ENCODE peak calls at places on chromosomes 12 and 14, in seven cellular contexts. Y is neural crest cell; Q is CD8-positive, alpha-beta T cell; P is foreskin fibroblast; A is kidney epithelial cell; N is astrocyte of the spinal cord; C is tibial artery. R is an unnamed sample.

GRCh38 chr14:34498684-34499412 is 36.8 kb upstream of the SPTSSA start:
- DNase-seq in Y (no peak), Q (no peak), P (no peak), A (no peak), N (peak), C (no peak), R (peak)

GRCh38 chr14:76456200-76456599 is 80.3 kb downstream of the ESRRB start:
- DNase-seq in Y (peak), Q (no peak), P (no peak), A (no peak), N (no peak), C (no peak), R (peak)

GRCh38 chr12:109765493-109765810 is 51.8 kb downstream of the FAM222A start:
- DNase-seq in Y (no peak), Q (no peak), P (no peak), A (no peak), N (no peak), C (peak), R (no peak)

GRCh38 chr14:50943261-50943942 is 881 bp downstream of the PYGL start:
- DNase-seq in Y (peak), Q (no peak), P (no peak), A (no peak), N (no peak), C (peak), R (no peak)

GRCh38 chr14:29310757-29311156 is 544.2 kb downstream of the FOXG1 start:
- DNase-seq in Y (no peak), Q (no peak), P (peak), A (no peak), N (peak), C (no peak), R (no peak)

GRCh38 chr14:74933925-74934435 is 10.9 kb upstream of the RPS6KL1 start:
- DNase-seq in Y (no peak), Q (no peak), P (no peak), A (no peak), N (no peak), C (no peak), R (no peak)

GRCh38 chr12:94100254-94100653 is 48.1 kb upstream of the PLXNC1 start:
- DNase-seq in Y (no peak), Q (no peak), P (no peak), A (no peak), N (peak), C (no peak), R (no peak)

GRCh38 chr12:1660304-1661187 is 30.3 kb upstream of the ADIPOR2 start:
- DNase-seq in Y (no peak), Q (peak), P (peak), A (no peak), N (no peak), C (peak), R (no peak)

GRCh38 chr12:57780284-57780897 is 2.2 kb upstream of the TSFM start:
- DNase-seq in Y (no peak), Q (no peak), P (no peak), A (no peak), N (no peak), C (no peak), R (no peak)

GRCh38 chr12:63103489-63104131 is 47.4 kb downstream of the AVPR1A start:
- DNase-seq in Y (no peak), Q (no peak), P (no peak), A (no peak), N (peak), C (no peak), R (peak)

GRCh38 chr12:63093084-63093483 is 57.9 kb downstream of the AVPR1A start:
- DNase-seq in Y (no peak), Q (no peak), P (no peak), A (no peak), N (no peak), C (no peak), R (no peak)

GRCh38 chr12:63093711-63094110 is 57.3 kb downstream of the AVPR1A start:
- DNase-seq in Y (no peak), Q (no peak), P (no peak), A (no peak), N (no peak), C (no peak), R (no peak)

GRCh38 chr12:63095369-63095967 is 55.5 kb downstream of the AVPR1A start:
- DNase-seq in Y (no peak), Q (no peak), P (no peak), A (no peak), N (no peak), C (no peak), R (no peak)

GRCh38 chr12:63098851-63099250 is 52.1 kb downstream of the AVPR1A start:
- DNase-seq in Y (no peak), Q (no peak), P (no peak), A (no peak), N (no peak), C (no peak), R (no peak)
- TF ChIP-seq CTCF in Y (no peak), Q (no peak), P (no peak), A (peak), N (no peak), C (no peak), R (peak)

DNA sequence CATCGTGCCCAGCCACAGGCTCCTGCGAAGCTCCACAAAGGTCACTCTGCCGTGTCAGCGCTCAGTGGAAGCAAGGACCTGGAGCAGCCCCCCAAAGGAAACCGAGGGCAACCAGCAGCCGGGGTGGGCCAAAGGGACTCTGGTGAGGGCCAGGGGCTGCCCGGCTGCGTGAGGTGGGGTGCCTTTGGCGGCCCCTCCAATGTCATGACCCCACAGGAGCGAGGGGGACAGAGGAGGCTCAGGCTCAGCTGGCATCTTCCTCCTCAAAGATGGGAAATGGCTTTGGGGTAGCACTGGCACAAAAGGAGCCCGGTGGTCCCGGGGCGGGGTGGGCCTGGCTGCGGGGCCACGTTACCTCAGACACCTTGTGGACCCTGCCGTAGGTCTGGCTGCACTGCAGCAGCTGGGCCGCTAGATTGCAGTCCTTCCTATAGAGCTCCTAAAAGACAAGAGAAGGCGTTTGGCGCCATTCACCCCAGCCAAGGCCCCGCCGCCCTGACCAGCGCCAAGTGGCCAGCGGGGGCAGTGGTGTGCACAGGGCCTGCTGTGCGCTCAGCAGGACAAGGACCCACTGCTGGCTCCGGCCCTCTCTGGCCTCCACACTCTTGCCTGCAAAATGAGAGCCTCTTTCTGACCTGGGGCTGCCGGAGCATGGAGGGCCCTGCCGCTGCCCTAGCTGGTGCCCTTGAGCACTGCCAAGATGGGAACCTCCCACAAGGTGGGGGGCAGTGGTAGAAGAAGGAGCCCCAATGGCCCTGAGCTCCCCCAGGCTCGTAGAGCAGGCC is 46.9 kb downstream of the BEGAIN start:
- DNase-seq in Y (peak), Q (no peak), P (no peak), A (no peak), N (no peak), C (no peak), R (no peak)
- TF ChIP-seq CTCF in Y (peak), Q (no peak), P (no peak), A (peak), N (peak), C (no peak), R (peak)

DNA sequence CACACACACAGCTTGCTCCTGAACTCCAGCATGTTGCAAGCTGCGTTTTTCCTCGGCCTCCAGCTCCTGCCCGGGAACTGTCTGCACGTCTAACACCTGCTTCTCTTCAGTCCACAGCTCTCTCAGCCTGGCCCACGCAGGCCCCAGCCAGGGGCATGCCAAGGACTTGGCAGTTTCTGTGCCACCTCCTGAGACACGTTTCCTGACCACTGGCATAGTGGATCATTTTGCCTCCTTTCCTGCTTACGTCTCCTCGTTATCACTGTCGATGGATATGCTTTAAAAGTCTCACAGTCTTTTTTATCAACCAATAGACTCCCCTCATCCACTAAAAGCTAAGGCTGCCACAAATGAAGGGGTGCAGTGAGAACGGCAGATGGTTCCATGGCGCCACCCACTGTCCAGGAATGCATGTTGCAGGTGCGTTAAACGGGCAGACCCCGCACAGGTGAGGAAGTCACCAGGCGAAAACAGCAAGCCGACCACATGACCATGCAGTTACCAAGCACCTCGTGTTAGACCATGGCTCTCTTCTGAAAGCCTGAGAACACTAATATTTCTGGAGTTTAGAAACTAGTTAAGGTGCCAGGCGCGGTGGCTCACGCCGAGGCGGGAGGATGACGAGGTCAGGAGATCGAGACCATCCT is 14.7 kb upstream of the TEAD4 start:
- DNase-seq in Y (peak), Q (peak), P (no peak), A (no peak), N (peak), C (no peak), R (peak)
- TF ChIP-seq CTCF in Y (peak), Q (peak), P (peak), A (peak), N (peak), C (peak), R (peak)

GRCh38 chr14:49249022-49249421 is 337.2 kb downstream of the RPS29 start:
- DNase-seq in Y (no peak), Q (no peak), P (no peak), A (no peak), N (peak), C (no peak), R (no peak)
- TF ChIP-seq CTCF in Y (no peak), Q (no peak), P (no peak), A (no peak), N (no peak), C (no peak), R (no peak)

DNA sequence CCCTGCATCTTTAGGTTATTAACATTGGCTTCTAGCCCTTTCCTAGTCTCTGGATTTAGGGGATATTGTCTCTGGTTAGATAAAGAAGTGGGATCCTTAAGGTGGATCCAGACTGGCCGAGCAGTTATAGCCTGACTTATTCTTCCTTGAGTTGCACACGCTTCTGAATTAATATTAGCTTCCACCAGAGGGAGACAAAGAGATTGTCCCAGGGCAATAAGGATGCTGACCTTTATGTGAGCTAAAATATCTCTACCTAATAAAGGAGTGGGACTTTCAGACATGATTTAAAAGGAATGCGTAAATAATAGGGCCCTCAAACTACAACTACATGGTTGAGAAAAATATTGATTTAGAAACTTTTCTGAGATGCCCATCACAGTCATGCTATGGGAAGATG is 139.7 kb downstream of the SLCO1B3 start:
- DNase-seq in Y (no peak), Q (no peak), P (no peak), A (no peak), N (peak), C (no peak), R (peak)
- TF ChIP-seq CTCF in Y (peak), Q (no peak), P (no peak), A (peak), N (peak), C (peak), R (peak)

DNA sequence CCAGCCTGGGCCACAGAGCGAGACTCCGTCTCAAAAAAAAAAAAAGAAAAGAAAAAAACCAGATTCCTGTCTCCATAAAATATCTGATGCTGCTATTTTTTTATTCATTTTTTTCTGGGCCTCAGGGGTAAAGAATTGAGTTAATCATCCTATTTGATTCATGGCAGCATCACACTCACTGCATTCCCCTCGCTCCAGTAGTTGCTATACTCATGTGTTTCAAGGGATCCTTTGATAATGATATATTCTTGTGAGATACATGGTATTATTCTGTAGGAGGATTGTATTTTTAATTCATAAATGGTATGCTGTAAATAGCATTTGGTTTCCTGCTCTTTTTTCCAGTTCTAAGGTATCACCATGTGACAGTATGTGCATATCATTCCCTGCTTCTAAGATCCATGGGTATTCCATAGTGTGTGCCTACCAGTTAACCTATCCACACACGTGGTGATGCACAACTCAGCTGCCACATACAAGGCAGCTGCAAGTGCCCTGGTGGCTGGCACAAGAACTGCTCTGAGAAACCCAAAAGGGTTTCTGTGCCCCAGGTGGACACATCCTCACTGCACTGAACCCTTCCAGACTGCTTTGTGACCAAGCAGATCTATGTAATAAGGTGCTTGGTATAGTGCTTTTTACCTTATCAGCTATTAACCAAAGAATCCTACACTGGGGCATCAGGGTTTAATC is 74.7 kb downstream of the ZFP36L1 start:
- DNase-seq in Y (no peak), Q (no peak), P (no peak), A (no peak), N (no peak), C (no peak), R (peak)
- TF ChIP-seq CTCF in Y (peak), Q (no peak), P (peak), A (peak), N (peak), C (no peak), R (peak)

GRCh38 chr12:92124708-92125067 is 21.0 kb downstream of the BTG1 start:
- DNase-seq in Y (no peak), Q (no peak), P (no peak), A (no peak), N (no peak), C (no peak), R (no peak)
- TF ChIP-seq CTCF in Y (no peak), Q (no peak), P (no peak), A (no peak), N (no peak), C (no peak), R (no peak)

DNA sequence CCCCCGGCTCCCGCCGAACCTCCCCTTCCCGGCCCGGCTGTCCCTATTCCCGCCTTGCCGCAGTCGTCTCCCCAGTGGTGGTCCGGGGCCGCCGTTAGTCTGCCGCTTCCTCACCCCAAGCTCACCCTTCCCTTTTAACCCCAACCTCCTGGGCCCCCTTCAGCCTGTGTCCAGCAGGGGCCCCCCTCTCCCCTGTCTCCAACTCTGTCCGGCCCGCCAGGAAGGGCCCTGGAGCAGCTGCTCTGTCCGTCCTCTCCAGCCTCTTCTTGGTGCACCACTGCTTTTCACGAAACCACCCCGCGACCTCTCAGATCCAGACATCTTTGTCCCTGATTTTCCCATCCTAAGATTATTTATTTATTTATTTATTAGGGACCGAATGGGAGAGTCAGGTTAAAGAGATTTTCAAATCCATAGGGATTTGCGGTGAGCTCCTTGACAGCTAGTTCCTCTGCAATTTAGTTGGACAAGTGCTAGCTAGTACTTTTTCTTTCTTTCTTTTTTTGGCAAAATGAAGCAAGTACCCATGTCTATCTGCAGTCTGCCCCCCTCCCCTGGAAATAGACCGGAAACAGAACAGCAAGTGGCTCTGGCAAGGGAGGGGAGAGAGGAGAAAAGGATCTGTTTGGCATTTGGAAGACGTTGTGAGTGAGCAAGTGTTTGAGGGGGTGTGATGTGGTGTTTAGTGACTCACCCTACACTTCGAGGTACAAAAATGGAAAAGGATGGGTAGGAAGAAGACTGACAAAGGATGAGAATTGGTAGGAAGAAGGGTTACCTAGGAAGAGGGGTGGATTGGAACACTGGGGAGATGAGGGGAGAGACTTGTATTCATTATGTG is 632 bp downstream of the UBR7 start:
- DNase-seq in Y (peak), Q (no peak), P (peak), A (no peak), N (peak), C (no peak), R (peak)
- TF ChIP-seq CTCF in Y (peak), Q (no peak), P (peak), A (peak), N (peak), C (peak), R (peak)

R was measured in OCI-LY7.